ENCODE peak calls at places on chromosome 17, in four cellular contexts. One of them, this sample, is unnamed.

GRCh38 chr17:47649972-47650524 is 329 bp downstream of the KPNB1 start:
- DNase-seq in mesenchymal stem cell: no peak
- DNase-seq in kidney epithelial cell: no peak
- DNase-seq in naive thymus-derived CD4-positive, alpha-beta T cell: no peak
- DNase-seq in this sample: no peak

GRCh38 chr17:61783556-61784304 is 79.6 kb downstream of the BRIP1 start:
- DNase-seq in kidney epithelial cell: no peak
- DNase-seq in naive thymus-derived CD4-positive, alpha-beta T cell: no peak
- DNase-seq in mesenchymal stem cell: no peak
- DNase-seq in this sample: no peak

GRCh38 chr17:21003007-21003621 is 39.7 kb downstream of the USP22 start:
- DNase-seq in kidney epithelial cell: no peak
- DNase-seq in naive thymus-derived CD4-positive, alpha-beta T cell: no peak
- DNase-seq in mesenchymal stem cell: no peak
- DNase-seq in this sample: no peak

GRCh38 chr17:6090253-6090652 is 20.1 kb downstream of the WSCD1 start:
- DNase-seq in mesenchymal stem cell: no peak
- DNase-seq in kidney epithelial cell: no peak
- DNase-seq in naive thymus-derived CD4-positive, alpha-beta T cell: no peak
- DNase-seq in this sample: no peak

GRCh38 chr17:41972571-41973411 is 6.2 kb downstream of the CNP start:
- DNase-seq in kidney epithelial cell: no peak
- DNase-seq in naive thymus-derived CD4-positive, alpha-beta T cell: no peak
- DNase-seq in mesenchymal stem cell: no peak
- DNase-seq in this sample: no peak

GRCh38 chr17:70076189-70076588 is 1.2 kb downstream of the KCNJ16 start:
- DNase-seq in naive thymus-derived CD4-positive, alpha-beta T cell: no peak
- DNase-seq in kidney epithelial cell: no peak
- DNase-seq in mesenchymal stem cell: no peak
- DNase-seq in this sample: peak; percentile 60

GRCh38 chr17:3645310-3645709 is 8.8 kb downstream of the CTNS start:
- DNase-seq in kidney epithelial cell: no peak
- DNase-seq in naive thymus-derived CD4-positive, alpha-beta T cell: no peak
- DNase-seq in mesenchymal stem cell: no peak
- DNase-seq in this sample: no peak

GRCh38 chr17:64343833-64344637 is 46.6 kb downstream of the PECAM1 start:
- DNase-seq in naive thymus-derived CD4-positive, alpha-beta T cell: no peak
- DNase-seq in kidney epithelial cell: peak; percentile 78
- DNase-seq in mesenchymal stem cell: peak; percentile 95
- DNase-seq in this sample: peak; percentile 93

DNA sequence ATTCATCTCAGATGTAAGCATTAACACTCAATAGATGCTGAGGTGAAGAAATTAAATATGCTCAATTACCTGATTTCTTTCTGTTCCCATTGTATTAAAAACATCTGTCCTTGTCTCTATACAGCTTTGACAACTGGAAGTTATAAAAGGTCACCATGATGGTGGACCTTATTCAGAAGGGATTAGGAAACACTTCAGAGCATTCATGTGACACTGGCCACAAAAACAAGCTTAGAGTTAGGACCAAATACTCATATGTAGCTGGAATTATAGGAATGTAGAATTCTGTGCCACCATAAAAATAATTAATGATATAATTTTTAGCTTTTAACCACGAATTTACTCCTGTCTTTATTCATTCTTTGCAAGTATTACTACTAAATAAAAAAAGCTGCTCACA is 63.5 kb downstream of the CACNG1 start:
- DNase-seq in naive thymus-derived CD4-positive, alpha-beta T cell: no peak
- DNase-seq in kidney epithelial cell: no peak
- DNase-seq in mesenchymal stem cell: no peak
- DNase-seq in this sample: no peak
- H3K36me3 ChIP-seq in naive thymus-derived CD4-positive, alpha-beta T cell: peaks cover 11% of the 10 kb centered on the region
- H3K36me3 ChIP-seq in kidney epithelial cell: peaks cover 3% of the 10 kb centered on the region
- H3K36me3 ChIP-seq in mesenchymal stem cell: peaks cover 60% of the 10 kb centered on the region
- H3K36me3 ChIP-seq in this sample: peaks cover 8% of the 10 kb centered on the region

DNA sequence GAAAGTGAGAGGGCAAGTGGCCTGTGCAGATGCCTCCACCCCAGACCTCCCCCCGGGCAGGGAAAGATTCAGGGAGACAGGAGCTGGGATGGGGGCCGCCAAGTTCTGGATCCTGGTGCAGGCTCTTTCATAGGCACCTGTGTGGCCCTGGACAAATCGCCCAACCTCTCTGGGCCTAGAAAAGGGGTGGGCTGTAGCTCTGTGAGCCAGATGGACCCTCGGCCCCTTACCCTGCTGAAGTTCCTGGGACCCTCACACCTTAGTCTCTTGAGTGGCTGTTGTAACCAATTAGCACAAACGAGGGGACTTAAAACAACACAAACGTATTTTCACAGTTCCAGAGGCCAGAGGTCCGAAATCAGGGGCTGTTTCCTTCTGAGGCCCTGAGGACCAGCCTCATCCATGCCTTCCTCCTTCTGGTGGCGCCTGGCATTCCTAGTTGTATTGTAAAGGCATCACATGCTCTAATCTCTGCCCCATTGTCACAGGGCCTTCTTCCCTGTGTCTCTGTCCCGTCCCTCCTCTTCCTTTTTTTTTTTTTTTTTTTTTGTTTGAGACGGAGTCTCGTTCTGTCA is 352.6 kb downstream of the SEC14L1 start:
- DNase-seq in kidney epithelial cell: no peak
- DNase-seq in naive thymus-derived CD4-positive, alpha-beta T cell: no peak
- DNase-seq in mesenchymal stem cell: no peak
- DNase-seq in this sample: no peak
- H3K36me3 ChIP-seq in kidney epithelial cell: peaks cover 7% of the 10 kb centered on the region
- H3K36me3 ChIP-seq in naive thymus-derived CD4-positive, alpha-beta T cell: peaks cover 36% of the 10 kb centered on the region
- H3K36me3 ChIP-seq in mesenchymal stem cell: peaks cover 87% of the 10 kb centered on the region
- H3K36me3 ChIP-seq in this sample: peaks cover 49% of the 10 kb centered on the region

GRCh38 chr17:75524269-75524970 is 1.1 kb upstream of the LLGL2 start:
- DNase-seq in naive thymus-derived CD4-positive, alpha-beta T cell: no peak
- DNase-seq in kidney epithelial cell: no peak
- DNase-seq in mesenchymal stem cell: peak; percentile 1
- DNase-seq in this sample: no peak
- H3K36me3 ChIP-seq in naive thymus-derived CD4-positive, alpha-beta T cell: peaks cover 3% of the 10 kb centered on the region
- H3K36me3 ChIP-seq in kidney epithelial cell: no peaks in the 10 kb centered on the region
- H3K36me3 ChIP-seq in mesenchymal stem cell: peaks cover 5% of the 10 kb centered on the region
- H3K36me3 ChIP-seq in this sample: no peaks in the 10 kb centered on the region

DNA sequence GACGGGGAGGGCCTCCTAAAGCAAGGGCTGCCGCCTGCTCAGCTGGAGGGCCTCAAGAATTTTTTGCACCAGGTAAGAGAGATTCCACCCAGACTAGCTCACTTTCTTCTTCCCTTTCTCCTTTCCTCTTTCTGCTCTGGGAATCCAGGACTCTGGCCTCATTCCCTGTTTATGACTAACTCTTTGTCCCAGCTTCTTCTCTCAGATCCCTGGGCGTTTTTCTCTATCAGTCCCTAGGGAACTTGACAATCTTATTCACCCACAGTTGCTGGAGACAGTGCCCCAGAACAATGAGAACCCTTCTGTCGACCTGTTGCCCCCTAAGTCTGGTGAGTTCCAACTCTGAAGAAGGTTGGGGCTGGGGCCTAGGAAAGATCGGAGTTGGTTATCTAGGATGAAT is 15.6 kb downstream of the CNTROB start:
- DNase-seq in kidney epithelial cell: no peak
- DNase-seq in naive thymus-derived CD4-positive, alpha-beta T cell: no peak
- DNase-seq in mesenchymal stem cell: no peak
- DNase-seq in this sample: no peak
- H3K36me3 ChIP-seq in kidney epithelial cell: peaks cover 2% of the 10 kb centered on the region
- H3K36me3 ChIP-seq in naive thymus-derived CD4-positive, alpha-beta T cell: no peaks in the 10 kb centered on the region
- H3K36me3 ChIP-seq in mesenchymal stem cell: peaks cover 80% of the 10 kb centered on the region
- H3K36me3 ChIP-seq in this sample: peaks cover 29% of the 10 kb centered on the region

DNA sequence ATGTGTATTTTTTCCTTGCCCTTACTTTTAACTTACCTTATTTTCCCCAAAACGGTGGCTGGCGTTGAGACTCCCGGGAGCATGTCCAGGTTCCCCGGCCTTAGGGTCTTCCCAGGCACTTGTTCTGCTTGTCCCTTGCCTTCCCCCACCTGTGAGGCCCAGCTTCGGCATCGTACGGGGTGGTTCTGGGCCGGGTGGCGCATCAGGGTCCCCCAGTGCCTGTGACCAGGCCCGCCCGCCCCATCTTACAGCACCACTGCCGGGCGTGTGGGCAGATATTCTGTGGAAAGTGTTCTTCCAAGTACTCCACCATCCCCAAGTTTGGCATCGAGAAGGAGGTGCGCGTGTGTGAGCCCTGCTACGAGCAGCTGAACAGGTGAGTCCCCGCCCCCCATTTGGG is 7.4 kb downstream of the HGS start:
- DNase-seq in naive thymus-derived CD4-positive, alpha-beta T cell: no peak
- DNase-seq in mesenchymal stem cell: no peak
- DNase-seq in kidney epithelial cell: no peak
- DNase-seq in this sample: no peak
- H3K36me3 ChIP-seq in naive thymus-derived CD4-positive, alpha-beta T cell: peaks cover 26% of the 10 kb centered on the region
- H3K36me3 ChIP-seq in mesenchymal stem cell: peaks cover 96% of the 10 kb centered on the region
- H3K36me3 ChIP-seq in kidney epithelial cell: peaks cover 8% of the 10 kb centered on the region
- H3K36me3 ChIP-seq in this sample: peaks cover 70% of the 10 kb centered on the region

GRCh38 chr17:28675980-28676379 is 14.0 kb downstream of the SUPT6H start:
- DNase-seq in kidney epithelial cell: no peak
- DNase-seq in naive thymus-derived CD4-positive, alpha-beta T cell: no peak
- DNase-seq in mesenchymal stem cell: no peak
- DNase-seq in this sample: no peak
- H3K36me3 ChIP-seq in kidney epithelial cell: peaks cover 5% of the 10 kb centered on the region
- H3K36me3 ChIP-seq in naive thymus-derived CD4-positive, alpha-beta T cell: peaks cover 63% of the 10 kb centered on the region
- H3K36me3 ChIP-seq in mesenchymal stem cell: peaks cover 95% of the 10 kb centered on the region
- H3K36me3 ChIP-seq in this sample: peaks cover 38% of the 10 kb centered on the region

DNA sequence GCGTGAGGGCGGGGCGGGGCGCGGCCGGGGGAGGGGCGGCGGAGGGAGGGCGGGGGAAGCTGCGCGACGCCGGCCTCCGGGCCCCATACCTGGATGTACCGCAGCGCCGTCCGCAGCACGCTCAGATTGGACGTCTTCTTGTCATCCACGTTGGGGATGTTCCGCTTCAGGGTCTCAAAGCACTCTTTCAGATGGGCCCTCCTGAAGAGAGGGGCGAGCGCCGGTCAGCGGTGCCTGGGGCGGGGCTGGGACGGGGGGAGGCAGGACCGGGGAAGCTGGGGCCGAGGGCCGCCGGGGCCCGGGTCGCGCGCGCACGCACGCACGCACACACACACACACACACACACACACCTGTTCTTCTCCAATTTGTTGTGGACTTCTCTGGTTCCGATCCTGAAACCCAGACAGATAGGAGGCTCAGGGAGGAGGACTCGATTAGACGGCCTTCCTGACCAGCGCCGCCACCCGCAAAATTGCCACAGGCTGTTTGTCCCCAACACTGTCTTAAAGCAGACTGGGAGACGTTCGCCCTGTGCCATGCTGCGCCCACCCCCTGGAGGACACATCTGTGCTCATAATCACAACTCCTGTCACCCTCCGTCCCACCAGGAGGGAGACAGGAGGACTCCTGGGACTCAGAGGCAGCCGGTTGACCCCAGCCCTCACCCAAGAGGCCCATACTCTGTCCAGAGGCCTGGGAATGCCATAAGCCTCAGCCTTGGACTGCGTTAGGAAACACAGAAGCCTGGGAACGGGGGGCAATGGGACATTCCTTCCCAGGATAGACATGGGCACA is 6.7 kb downstream of the MNT start:
- DNase-seq in naive thymus-derived CD4-positive, alpha-beta T cell: no peak
- DNase-seq in kidney epithelial cell: no peak
- DNase-seq in mesenchymal stem cell: peak; percentile 43
- DNase-seq in this sample: no peak
- H3K36me3 ChIP-seq in naive thymus-derived CD4-positive, alpha-beta T cell: no peaks in the 10 kb centered on the region
- H3K36me3 ChIP-seq in kidney epithelial cell: peaks cover 1% of the 10 kb centered on the region
- H3K36me3 ChIP-seq in mesenchymal stem cell: peaks cover 9% of the 10 kb centered on the region
- H3K36me3 ChIP-seq in this sample: peaks cover 3% of the 10 kb centered on the region

GRCh38 chr17:38898291-38898679 is 27.1 kb upstream of the LASP1NB start:
- DNase-seq in naive thymus-derived CD4-positive, alpha-beta T cell: no peak
- DNase-seq in kidney epithelial cell: no peak
- DNase-seq in mesenchymal stem cell: no peak
- DNase-seq in this sample: no peak

GRCh38 chr17:38897671-38898290 is 27.6 kb upstream of the LASP1NB start:
- DNase-seq in naive thymus-derived CD4-positive, alpha-beta T cell: no peak
- DNase-seq in mesenchymal stem cell: no peak
- DNase-seq in kidney epithelial cell: no peak
- DNase-seq in this sample: no peak

GRCh38 chr17:38896373-38896954 is 26.6 kb downstream of the LASP1 start:
- DNase-seq in kidney epithelial cell: no peak
- DNase-seq in mesenchymal stem cell: peak; percentile 71
- DNase-seq in naive thymus-derived CD4-positive, alpha-beta T cell: no peak
- DNase-seq in this sample: no peak

GRCh38 chr17:38898812-38899348 is 26.5 kb upstream of the LASP1NB start:
- DNase-seq in mesenchymal stem cell: no peak
- DNase-seq in kidney epithelial cell: no peak
- DNase-seq in naive thymus-derived CD4-positive, alpha-beta T cell: peak; percentile 48
- DNase-seq in this sample: no peak

GRCh38 chr17:38897176-38897575 is 27.3 kb downstream of the LASP1 start:
- DNase-seq in naive thymus-derived CD4-positive, alpha-beta T cell: no peak
- DNase-seq in mesenchymal stem cell: peak; percentile 34
- DNase-seq in kidney epithelial cell: no peak
- DNase-seq in this sample: peak; percentile 24
- H3K36me3 ChIP-seq in naive thymus-derived CD4-positive, alpha-beta T cell: peaks cover 6% of the 10 kb centered on the region
- H3K36me3 ChIP-seq in mesenchymal stem cell: peaks cover 76% of the 10 kb centered on the region
- H3K36me3 ChIP-seq in kidney epithelial cell: peaks cover 2% of the 10 kb centered on the region
- H3K36me3 ChIP-seq in this sample: peaks cover 38% of the 10 kb centered on the region

GRCh38 chr17:32461498-32461852 is 17.2 kb downstream of the PSMD11 start:
- DNase-seq in mesenchymal stem cell: no peak
- DNase-seq in kidney epithelial cell: no peak
- DNase-seq in naive thymus-derived CD4-positive, alpha-beta T cell: no peak
- DNase-seq in this sample: no peak

GRCh38 chr17:32463304-32463703 is 19.0 kb downstream of the PSMD11 start:
- DNase-seq in kidney epithelial cell: no peak
- DNase-seq in mesenchymal stem cell: no peak
- DNase-seq in naive thymus-derived CD4-positive, alpha-beta T cell: no peak
- DNase-seq in this sample: no peak

GRCh38 chr17:32458367-32458766 is 14.1 kb downstream of the PSMD11 start:
- DNase-seq in kidney epithelial cell: no peak
- DNase-seq in mesenchymal stem cell: no peak
- DNase-seq in naive thymus-derived CD4-positive, alpha-beta T cell: no peak
- DNase-seq in this sample: no peak

GRCh38 chr17:32460054-32460453 is 15.7 kb downstream of the PSMD11 start:
- DNase-seq in kidney epithelial cell: no peak
- DNase-seq in naive thymus-derived CD4-positive, alpha-beta T cell: no peak
- DNase-seq in mesenchymal stem cell: no peak
- DNase-seq in this sample: no peak

GRCh38 chr17:32461853-32462617 is 17.7 kb downstream of the PSMD11 start:
- DNase-seq in naive thymus-derived CD4-positive, alpha-beta T cell: peak; percentile 27
- DNase-seq in kidney epithelial cell: no peak
- DNase-seq in mesenchymal stem cell: peak; percentile 75
- DNase-seq in this sample: peak; percentile 51
- H3K36me3 ChIP-seq in naive thymus-derived CD4-positive, alpha-beta T cell: peaks cover 6% of the 10 kb centered on the region
- H3K36me3 ChIP-seq in kidney epithelial cell: no peaks in the 10 kb centered on the region
- H3K36me3 ChIP-seq in mesenchymal stem cell: peaks cover 85% of the 10 kb centered on the region
- H3K36me3 ChIP-seq in this sample: peaks cover 2% of the 10 kb centered on the region